ENCODE peak calls at places on chromosome 17, in four cellular contexts. One of them, this sample, is unnamed.

GRCh38 chr17:48693178-48693577 is 29.1 kb downstream of the PRAC1 start:
- DNase-seq in stomach: no peak
- DNase-seq in endothelial cell: no peak
- DNase-seq in gastrocnemius medialis: no peak
- DNase-seq in this sample: no peak

GRCh38 chr17:1783834-1784611 is 22.2 kb downstream of the SERPINF1 start:
- DNase-seq in stomach: peak; percentile 63
- DNase-seq in endothelial cell: no peak
- DNase-seq in gastrocnemius medialis: peak; percentile 98
- DNase-seq in this sample: no peak

GRCh38 chr17:27616414-27616813 is 14.6 kb upstream of the LGALS9 start:
- DNase-seq in stomach: no peak
- DNase-seq in endothelial cell: no peak
- DNase-seq in gastrocnemius medialis: no peak
- DNase-seq in this sample: no peak

GRCh38 chr17:2718150-2718938 is 6.8 kb upstream of the CLUH start:
- DNase-seq in stomach: no peak
- DNase-seq in endothelial cell: no peak
- DNase-seq in gastrocnemius medialis: no peak
- DNase-seq in this sample: no peak

GRCh38 chr17:17495448-17496188 is 577 bp downstream of the RASD1 start:
- DNase-seq in stomach: no peak
- DNase-seq in endothelial cell: peak; percentile 31
- DNase-seq in gastrocnemius medialis: no peak
- DNase-seq in this sample: no peak

GRCh38 chr17:38330941-38331411 is 12.8 kb downstream of the GPR179 start:
- DNase-seq in stomach: peak; percentile 51
- DNase-seq in endothelial cell: no peak
- DNase-seq in gastrocnemius medialis: no peak
- DNase-seq in this sample: no peak

GRCh38 chr17:43003542-43004172 is 2.9 kb upstream of the IFI35 start:
- DNase-seq in stomach: no peak
- DNase-seq in endothelial cell: no peak
- DNase-seq in gastrocnemius medialis: no peak
- DNase-seq in this sample: no peak

GRCh38 chr17:50861822-50862528 is 4.2 kb downstream of the TOB1 start:
- DNase-seq in stomach: no peak
- DNase-seq in endothelial cell: no peak
- DNase-seq in gastrocnemius medialis: no peak
- DNase-seq in this sample: no peak

GRCh38 chr17:43772877-43773648 is 5.7 kb downstream of the DUSP3 start:
- DNase-seq in stomach: no peak
- DNase-seq in endothelial cell: no peak
- DNase-seq in gastrocnemius medialis: peak; percentile 62
- DNase-seq in this sample: no peak

GRCh38 chr17:78697122-78697845 is 84.8 kb downstream of the CYTH1 start:
- DNase-seq in stomach: no peak
- DNase-seq in endothelial cell: no peak
- DNase-seq in gastrocnemius medialis: no peak
- DNase-seq in this sample: no peak

GRCh38 chr17:56176101-56176500 is 22.8 kb downstream of the ANKFN1 start:
- DNase-seq in stomach: no peak
- DNase-seq in endothelial cell: no peak
- DNase-seq in gastrocnemius medialis: no peak
- DNase-seq in this sample: no peak

GRCh38 chr17:73455050-73455687 is 143.4 kb upstream of the CDC42EP4 start:
- DNase-seq in stomach: peak; percentile 46
- DNase-seq in endothelial cell: no peak
- DNase-seq in gastrocnemius medialis: no peak
- DNase-seq in this sample: no peak

GRCh38 chr17:31313982-31314787 is at the start of gene EVI2B:
- DNase-seq in stomach: no peak
- DNase-seq in endothelial cell: no peak
- DNase-seq in gastrocnemius medialis: no peak
- DNase-seq in this sample: no peak

GRCh38 chr17:16343569-16343968 is 9.7 kb downstream of the CENPV start:
- DNase-seq in stomach: no peak
- DNase-seq in endothelial cell: no peak
- DNase-seq in gastrocnemius medialis: no peak
- DNase-seq in this sample: no peak

GRCh38 chr17:60901806-60902205 is 224.2 kb downstream of the BCAS3 start:
- DNase-seq in stomach: no peak
- DNase-seq in endothelial cell: no peak
- DNase-seq in gastrocnemius medialis: no peak
- DNase-seq in this sample: no peak

GRCh38 chr17:6444573-6445335 is 499 bp downstream of the PIMREG start:
- DNase-seq in stomach: no peak
- DNase-seq in endothelial cell: no peak
- DNase-seq in gastrocnemius medialis: no peak
- DNase-seq in this sample: no peak

GRCh38 chr17:77366558-77367245 is 225.9 kb downstream of the SEC14L1 start:
- DNase-seq in stomach: no peak
- DNase-seq in endothelial cell: no peak
- DNase-seq in gastrocnemius medialis: no peak
- DNase-seq in this sample: no peak

GRCh38 chr17:13597723-13598347 is 3.9 kb downstream of the HS3ST3A1 start:
- DNase-seq in stomach: no peak
- DNase-seq in endothelial cell: peak; percentile 42
- DNase-seq in gastrocnemius medialis: no peak
- DNase-seq in this sample: no peak

GRCh38 chr17:62189377-62189776 is 124.3 kb upstream of the MED13 start:
- DNase-seq in stomach: no peak
- DNase-seq in endothelial cell: no peak
- DNase-seq in gastrocnemius medialis: no peak
- DNase-seq in this sample: no peak

GRCh38 chr17:64148017-64148631 is 18.2 kb upstream of the ERN1 start:
- DNase-seq in stomach: no peak
- DNase-seq in endothelial cell: no peak
- DNase-seq in gastrocnemius medialis: no peak
- DNase-seq in this sample: no peak

GRCh38 chr17:50564916-50565315 is 4.4 kb downstream of the CACNA1G start:
- DNase-seq in stomach: no peak
- DNase-seq in endothelial cell: no peak
- DNase-seq in gastrocnemius medialis: no peak
- DNase-seq in this sample: no peak

GRCh38 chr17:40150215-40150614 is 9.9 kb downstream of the CASC3 start:
- DNase-seq in stomach: no peak
- DNase-seq in endothelial cell: no peak
- DNase-seq in gastrocnemius medialis: no peak
- DNase-seq in this sample: no peak

GRCh38 chr17:19363114-19363438 is 553 bp upstream of the B9D1 start:
- DNase-seq in stomach: no peak
- DNase-seq in endothelial cell: no peak
- DNase-seq in gastrocnemius medialis: no peak
- DNase-seq in this sample: no peak
- TF ChIP-seq CTCF in stomach: no peak
- TF ChIP-seq CTCF in endothelial cell: peak; percentile 50
- TF ChIP-seq CTCF in gastrocnemius medialis: no peak
- TF ChIP-seq CTCF in this sample: peak; percentile 16

GRCh38 chr17:29243792-29244191 is 2.9 kb upstream of the CRYBA1 start:
- DNase-seq in stomach: no peak
- DNase-seq in endothelial cell: no peak
- DNase-seq in gastrocnemius medialis: no peak
- DNase-seq in this sample: no peak
- TF ChIP-seq CTCF in stomach: no peak
- TF ChIP-seq CTCF in endothelial cell: peak; percentile 24
- TF ChIP-seq CTCF in gastrocnemius medialis: no peak
- TF ChIP-seq CTCF in this sample: no peak

GRCh38 chr17:688100-688989 is 26.3 kb downstream of the VPS53 start:
- DNase-seq in stomach: no peak
- DNase-seq in endothelial cell: peak; percentile 41
- DNase-seq in gastrocnemius medialis: no peak
- DNase-seq in this sample: no peak
- TF ChIP-seq CTCF in stomach: no peak
- TF ChIP-seq CTCF in endothelial cell: peak; percentile 36
- TF ChIP-seq CTCF in gastrocnemius medialis: no peak
- TF ChIP-seq CTCF in this sample: no peak

GRCh38 chr17:4782652-4783051 is 3.5 kb downstream of the VMO1 start:
- DNase-seq in stomach: no peak
- DNase-seq in endothelial cell: no peak
- DNase-seq in gastrocnemius medialis: no peak
- DNase-seq in this sample: no peak
- TF ChIP-seq CTCF in stomach: no peak
- TF ChIP-seq CTCF in endothelial cell: no peak
- TF ChIP-seq CTCF in gastrocnemius medialis: no peak
- TF ChIP-seq CTCF in this sample: no peak

DNA sequence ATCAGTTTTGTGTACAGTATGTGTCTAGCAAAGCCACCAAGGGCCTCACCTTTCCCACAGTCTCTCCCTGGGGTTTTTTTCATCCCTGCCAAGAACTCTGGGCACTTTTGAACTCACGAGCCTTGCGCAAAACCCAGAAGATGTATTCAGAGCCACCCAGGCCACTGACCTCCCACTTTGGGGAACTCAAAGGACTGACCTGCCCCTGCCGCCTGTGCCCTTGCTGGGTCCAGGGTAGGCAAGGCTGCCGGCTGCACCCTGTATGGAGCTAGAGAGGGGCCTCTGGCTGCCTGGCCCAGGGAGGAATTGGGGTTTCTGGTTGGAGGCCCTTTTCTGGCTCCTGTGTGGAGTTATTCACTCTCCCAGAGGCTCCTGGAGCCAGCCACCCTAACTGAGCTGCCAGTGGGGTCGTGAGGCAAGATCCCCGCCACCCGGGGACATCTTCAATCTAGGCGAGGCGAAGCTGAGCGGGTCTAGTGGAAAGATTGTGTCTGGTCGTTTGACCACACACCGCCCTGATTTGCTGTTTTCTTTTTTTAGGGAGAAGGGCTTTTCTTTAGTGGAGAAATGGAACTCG is 1.9 kb downstream of the CDK5R1 start:
- DNase-seq in stomach: no peak
- DNase-seq in endothelial cell: no peak
- DNase-seq in gastrocnemius medialis: no peak
- DNase-seq in this sample: no peak
- TF ChIP-seq CTCF in stomach: no peak
- TF ChIP-seq CTCF in endothelial cell: no peak
- TF ChIP-seq CTCF in gastrocnemius medialis: no peak
- TF ChIP-seq CTCF in this sample: no peak

DNA sequence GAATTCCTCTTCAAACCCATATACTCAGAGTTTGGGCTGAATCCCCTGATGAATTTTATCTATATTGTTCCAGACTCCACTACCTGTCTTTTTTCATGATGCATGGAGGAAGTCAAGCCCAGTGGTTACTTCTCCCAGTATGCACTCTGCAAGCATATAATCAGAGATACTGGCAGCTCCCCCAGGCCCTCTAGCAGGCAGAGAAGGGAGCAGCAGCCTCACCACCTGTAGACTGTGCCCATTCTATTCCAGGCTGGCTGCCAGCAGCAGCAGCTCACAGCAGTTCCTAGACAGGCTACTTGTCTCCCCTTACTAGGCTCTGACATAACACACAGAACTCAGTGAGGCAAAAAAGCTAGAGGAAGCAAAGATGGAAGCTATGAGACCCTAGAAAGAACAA is 3.4 kb downstream of the MKS1 start:
- DNase-seq in stomach: no peak
- DNase-seq in endothelial cell: no peak
- DNase-seq in gastrocnemius medialis: no peak
- DNase-seq in this sample: no peak
- TF ChIP-seq CTCF in stomach: no peak
- TF ChIP-seq CTCF in endothelial cell: no peak
- TF ChIP-seq CTCF in gastrocnemius medialis: no peak
- TF ChIP-seq CTCF in this sample: no peak

DNA sequence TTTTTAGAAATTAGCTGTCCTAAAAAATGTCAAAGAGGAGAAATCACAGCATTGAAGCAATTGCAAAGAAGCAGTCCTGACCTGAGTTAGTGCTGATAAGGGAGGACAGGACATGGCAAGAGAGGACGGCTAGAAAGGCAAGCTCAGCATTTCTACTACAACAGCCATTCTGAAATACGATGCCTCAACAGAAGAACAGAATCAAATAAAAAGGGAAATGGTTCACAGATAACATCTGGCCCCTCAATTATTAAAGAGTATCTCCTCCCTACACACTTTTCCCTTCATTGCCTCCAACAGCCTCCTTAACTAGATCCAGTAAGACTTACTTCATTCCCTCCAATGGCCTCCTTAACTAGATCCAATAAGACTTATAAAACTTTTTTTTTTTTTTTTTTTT is 18.2 kb downstream of the VPS53 start:
- DNase-seq in stomach: no peak
- DNase-seq in endothelial cell: no peak
- DNase-seq in gastrocnemius medialis: no peak
- DNase-seq in this sample: no peak
- TF ChIP-seq CTCF in stomach: no peak
- TF ChIP-seq CTCF in endothelial cell: no peak
- TF ChIP-seq CTCF in gastrocnemius medialis: no peak
- TF ChIP-seq CTCF in this sample: no peak

DNA sequence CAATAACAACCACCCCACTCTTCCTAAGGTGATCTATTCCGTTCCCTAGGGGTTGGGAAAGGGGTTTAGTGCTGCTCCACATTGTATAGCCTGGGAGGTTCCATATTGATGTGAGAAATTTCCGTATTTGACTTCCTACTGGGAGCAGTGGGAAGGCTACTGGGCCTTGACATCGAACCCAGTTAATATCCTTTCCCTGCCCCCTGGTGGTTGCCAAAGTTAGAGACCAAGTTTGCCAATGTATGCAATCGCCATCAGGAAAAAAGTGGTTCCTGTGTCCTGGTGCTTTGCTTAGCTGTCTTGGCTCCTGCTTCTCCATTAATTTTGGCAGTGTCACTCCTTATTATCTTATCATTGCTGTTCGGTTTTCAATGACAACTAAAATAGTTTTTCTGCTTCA is 914.9 kb downstream of the KCNJ2 start:
- DNase-seq in stomach: peak; percentile 42
- DNase-seq in endothelial cell: peak; percentile 70
- DNase-seq in gastrocnemius medialis: no peak
- DNase-seq in this sample: no peak
- TF ChIP-seq CTCF in stomach: peak; percentile 19
- TF ChIP-seq CTCF in endothelial cell: peak; percentile 70
- TF ChIP-seq CTCF in gastrocnemius medialis: no peak
- TF ChIP-seq CTCF in this sample: no peak